ENCODE peak calls at places on chromosome 19, in seven cellular contexts. Z, D, T, B, K, X and M are unnamed samples.

GRCh38 chr19:11587302-11587972 is 9.8 kb upstream of the ZNF627 start:
- DNase-seq in Z (peak; percentile 69), D (peak; percentile 19), T (peak; percentile 84), B (peak; percentile 86), K (peak; percentile 94), X (peak; percentile 81), M (peak; percentile 78)

GRCh38 chr19:6947745-6948144 is 60.4 kb downstream of the ADGRE1 start:
- DNase-seq in Z (peak; percentile 2), D (peak; percentile 46), T (no peak), B (no peak), K (no peak), X (no peak), M (no peak)

GRCh38 chr19:43798546-43799409 is 3.5 kb downstream of the LYPD5 start:
- DNase-seq in Z (no peak), D (no peak), T (peak; percentile 46), B (no peak), K (peak; percentile 91), X (no peak), M (no peak)

GRCh38 chr19:55186080-55186479 is 6.0 kb upstream of the SYT5 start:
- DNase-seq in Z (no peak), D (no peak), T (no peak), B (no peak), K (no peak), X (no peak), M (no peak)

GRCh38 chr19:57437931-57438330 is 2.8 kb downstream of the ZNF749 start:
- DNase-seq in Z (no peak), D (no peak), T (no peak), B (no peak), K (no peak), X (no peak), M (no peak)

GRCh38 chr19:19434483-19435045 is 29.1 kb downstream of the GATAD2A start:
- DNase-seq in Z (peak; percentile 59), D (no peak), T (no peak), B (no peak), K (no peak), X (peak; percentile 80), M (no peak)

GRCh38 chr19:20171285-20171684 is 4.3 kb downstream of the ZNF486 start:
- DNase-seq in Z (no peak), D (no peak), T (no peak), B (no peak), K (no peak), X (no peak), M (no peak)

GRCh38 chr19:16143399-16144215 is at the start of gene HSH2D:
- DNase-seq in Z (no peak), D (no peak), T (no peak), B (no peak), K (peak; percentile 87), X (peak; percentile 66), M (peak; percentile 83)

GRCh38 chr19:6088677-6089063 is 21.6 kb downstream of the RFX2 start:
- DNase-seq in Z (peak; percentile 65), D (no peak), T (no peak), B (no peak), K (no peak), X (no peak), M (no peak)

GRCh38 chr19:48490980-48491792 is 20.4 kb downstream of the LMTK3 start:
- DNase-seq in Z (no peak), D (no peak), T (peak; percentile 71), B (no peak), K (peak; percentile 94), X (peak; percentile 43), M (no peak)

GRCh38 chr19:52991484-52991883 is 22.2 kb upstream of the ERVV-1 start:
- DNase-seq in Z (peak; percentile 52), D (no peak), T (no peak), B (no peak), K (no peak), X (no peak), M (no peak)

GRCh38 chr19:13091400-13092161 is 11.1 kb downstream of the LYL1 start:
- DNase-seq in Z (peak; percentile 86), D (no peak), T (no peak), B (no peak), K (peak; percentile 65), X (peak; percentile 81), M (no peak)

GRCh38 chr19:34662919-34663318 is 14.0 kb downstream of the SCGB2B2 start:
- DNase-seq in Z (no peak), D (peak; percentile 48), T (no peak), B (no peak), K (peak; percentile 74), X (no peak), M (no peak)

GRCh38 chr19:57068921-57069697 is 50.7 kb upstream of the USP29 start:
- DNase-seq in Z (no peak), D (no peak), T (no peak), B (no peak), K (peak; percentile 66), X (no peak), M (no peak)

GRCh38 chr19:14540741-14541525 is 11.5 kb downstream of the TECR start:
- DNase-seq in Z (no peak), D (no peak), T (no peak), B (no peak), K (no peak), X (no peak), M (no peak)

GRCh38 chr19:43872547-43873336 is 45.6 kb downstream of the ZNF283 start:
- DNase-seq in Z (peak; percentile 3), D (no peak), T (no peak), B (no peak), K (no peak), X (no peak), M (no peak)

GRCh38 chr19:41870401-41870873 is 6.6 kb upstream of the CD79A start:
- DNase-seq in Z (peak; percentile 21), D (no peak), T (no peak), B (no peak), K (peak; percentile 59), X (peak; percentile 37), M (no peak)

GRCh38 chr19:39093761-39094160 is 9.6 kb downstream of the ACP7 start:
- DNase-seq in Z (peak; percentile 72), D (no peak), T (no peak), B (no peak), K (no peak), X (no peak), M (no peak)

GRCh38 chr19:49148784-49149651 is 6.2 kb downstream of the HRC start:
- DNase-seq in Z (peak; percentile 89), D (peak; percentile 76), T (peak; percentile 100), B (peak; percentile 100), K (peak; percentile 100), X (peak; percentile 97), M (peak; percentile 71)

GRCh38 chr19:33024398-33024797 is 40.3 kb downstream of the RHPN2 start:
- DNase-seq in Z (no peak), D (no peak), T (no peak), B (no peak), K (peak; percentile 40), X (no peak), M (no peak)

GRCh38 chr19:33022472-33023116 is 42.1 kb downstream of the RHPN2 start:
- DNase-seq in Z (no peak), D (no peak), T (peak; percentile 23), B (no peak), K (peak; percentile 93), X (no peak), M (no peak)
- TF ChIP-seq CTCF in Z (no peak), D (no peak), T (no peak), B (no peak), K (peak; percentile 81), X (no peak), M (no peak)

DNA sequence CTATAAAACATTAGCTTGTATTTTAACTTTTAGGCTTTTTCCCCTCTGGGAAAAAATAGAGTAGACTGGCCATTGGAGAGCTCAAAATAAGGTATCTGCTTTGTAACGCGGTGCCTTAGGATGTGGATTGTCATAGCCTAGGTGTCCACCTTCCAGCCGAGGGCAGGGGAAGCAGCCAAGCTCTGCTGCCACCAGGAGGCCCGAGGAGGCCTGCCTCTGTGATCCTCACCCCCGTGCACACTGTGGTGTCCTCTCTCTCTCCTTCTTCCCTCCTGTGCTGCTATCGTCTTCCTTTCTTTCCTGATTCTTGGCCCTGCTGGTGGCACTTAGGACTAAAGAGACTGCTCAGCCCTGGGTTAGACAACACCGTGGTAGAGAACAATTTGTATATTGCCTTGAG is 11.3 kb downstream of the HNRNPM start:
- DNase-seq in Z (no peak), D (no peak), T (peak; percentile 24), B (no peak), K (peak; percentile 84), X (peak; percentile 61), M (no peak)
- TF ChIP-seq CTCF in Z (no peak), D (peak; percentile 9), T (no peak), B (peak; percentile 43), K (peak; percentile 78), X (peak; percentile 29), M (no peak)

GRCh38 chr19:37989855-37990254 is 82.8 kb downstream of the SIPA1L3 start:
- DNase-seq in Z (no peak), D (no peak), T (no peak), B (no peak), K (peak; percentile 84), X (no peak), M (no peak)

GRCh38 chr19:37988758-37989635 is 82.0 kb downstream of the SIPA1L3 start:
- DNase-seq in Z (no peak), D (no peak), T (peak; percentile 34), B (no peak), K (peak; percentile 79), X (no peak), M (no peak)

GRCh38 chr19:37991176-37991835 is 84.3 kb downstream of the SIPA1L3 start:
- DNase-seq in Z (no peak), D (no peak), T (no peak), B (no peak), K (no peak), X (no peak), M (no peak)

GRCh38 chr19:37991841-37992248 is 84.8 kb downstream of the SIPA1L3 start:
- DNase-seq in Z (no peak), D (no peak), T (no peak), B (no peak), K (peak; percentile 56), X (no peak), M (no peak)

GRCh38 chr19:37990362-37990761 is 83.4 kb downstream of the SIPA1L3 start:
- DNase-seq in Z (no peak), D (no peak), T (no peak), B (no peak), K (peak; percentile 68), X (no peak), M (no peak)
- TF ChIP-seq CTCF in Z (no peak), D (no peak), T (no peak), B (no peak), K (peak; percentile 37), X (no peak), M (no peak)

GRCh38 chr19:40744554-40745401 is 5.5 kb downstream of the ACTMAP start:
- DNase-seq in Z (no peak), D (no peak), T (no peak), B (no peak), K (peak; percentile 87), X (no peak), M (no peak)
- TF ChIP-seq CTCF in Z (no peak), D (no peak), T (no peak), B (no peak), K (peak; percentile 64), X (peak; percentile 14), M (no peak)